ENCODE peak calls at places on chromosomes 13 and 19, in seven cellular contexts. S, I, V, E, Q, G and Z are unnamed samples. For H3K4me1, the result is how much of the 10 kb centered on the place peaks cover.

GRCh38 chr13:46152627-46153328 is 29.2 kb downstream of the LCP1 start:
- DNase-seq in S (no peak), I (no peak), V (no peak), E (no peak), Q (no peak), G (no peak), Z (no peak)

GRCh38 chr13:45295536-45295935 is 45.4 kb downstream of the TPT1 start:
- DNase-seq in S (no peak), I (no peak), V (no peak), E (no peak), Q (no peak), G (no peak), Z (no peak)

GRCh38 chr19:10230904-10231623 is at the start of gene S1PR2:
- DNase-seq in S (no peak), I (peak), V (peak), E (peak), Q (peak), G (peak), Z (peak)

GRCh38 chr19:16076154-16076957 is at the start of gene TPM4:
- DNase-seq in S (no peak), I (peak), V (peak), E (peak), Q (peak), G (peak), Z (peak)

GRCh38 chr13:70170689-70171088 is 62.4 kb upstream of the KLHL1 start:
- DNase-seq in S (no peak), I (no peak), V (no peak), E (no peak), Q (no peak), G (no peak), Z (no peak)

GRCh38 chr13:47117268-47117667 is 220.4 kb upstream of the HTR2A start:
- DNase-seq in S (no peak), I (no peak), V (no peak), E (no peak), Q (no peak), G (no peak), Z (no peak)

GRCh38 chr19:41577144-41577830 is 1.3 kb downstream of the CEACAM21 start:
- DNase-seq in S (no peak), I (no peak), V (no peak), E (no peak), Q (no peak), G (no peak), Z (no peak)

GRCh38 chr13:30972888-30973377 is 40.5 kb downstream of the TEX26 start:
- DNase-seq in S (no peak), I (no peak), V (no peak), E (no peak), Q (no peak), G (no peak), Z (no peak)

GRCh38 chr19:17302391-17303166 is 646 bp downstream of the ABHD8 start:
- DNase-seq in S (no peak), I (no peak), V (no peak), E (no peak), Q (no peak), G (no peak), Z (peak)

GRCh38 chr19:8397746-8398721 is 7.9 kb downstream of the RAB11B start:
- DNase-seq in S (no peak), I (no peak), V (no peak), E (no peak), Q (no peak), G (no peak), Z (peak)

GRCh38 chr19:41792513-41793413 is 3.6 kb upstream of the CEACAM3 start:
- DNase-seq in S (no peak), I (peak), V (peak), E (peak), Q (peak), G (no peak), Z (peak)

GRCh38 chr13:60933638-60934037 is 482.0 kb downstream of the PCDH20 start:
- DNase-seq in S (no peak), I (peak), V (no peak), E (no peak), Q (no peak), G (no peak), Z (no peak)

GRCh38 chr19:41219924-41220567 is 1.0 kb downstream of the AXL start:
- DNase-seq in S (no peak), I (no peak), V (peak), E (no peak), Q (peak), G (peak), Z (peak)

GRCh38 chr13:20911037-20911436 is 8.5 kb upstream of the XPO4 start:
- DNase-seq in S (no peak), I (no peak), V (no peak), E (no peak), Q (no peak), G (no peak), Z (no peak)

GRCh38 chr13:112814905-112815585 is 125.2 kb downstream of the ATP11A start:
- DNase-seq in S (no peak), I (no peak), V (peak), E (peak), Q (no peak), G (no peak), Z (no peak)

GRCh38 chr13:90362718-90363117 is 984.8 kb upstream of the MIR17HG start:
- DNase-seq in S (no peak), I (no peak), V (no peak), E (no peak), Q (peak), G (no peak), Z (no peak)

GRCh38 chr19:55158848-55159793 is 1.6 kb upstream of the TNNI3 start:
- DNase-seq in S (no peak), I (peak), V (no peak), E (no peak), Q (peak), G (no peak), Z (peak)

GRCh38 chr13:48749144-48749543 is 95.4 kb downstream of the CYSLTR2 start:
- DNase-seq in S (no peak), I (no peak), V (no peak), E (no peak), Q (no peak), G (no peak), Z (no peak)

GRCh38 chr13:30647420-30647819 is 29.7 kb downstream of the USPL1 start:
- DNase-seq in S (no peak), I (no peak), V (no peak), E (no peak), Q (no peak), G (no peak), Z (no peak)

GRCh38 chr13:98285852-98286594 is 109.0 kb upstream of the RNF113B start:
- DNase-seq in S (no peak), I (peak), V (peak), E (no peak), Q (no peak), G (no peak), Z (no peak)

GRCh38 chr13:40221460-40222201 is 444.8 kb downstream of the FOXO1 start:
- DNase-seq in S (no peak), I (peak), V (no peak), E (no peak), Q (no peak), G (no peak), Z (no peak)

GRCh38 chr19:17873661-17874422 is 2.1 kb downstream of the SLC5A5 start:
- DNase-seq in S (no peak), I (peak), V (peak), E (peak), Q (peak), G (no peak), Z (no peak)

GRCh38 chr13:113951246-113951999 is 22.5 kb downstream of the C13orf46 start:
- DNase-seq in S (no peak), I (peak), V (peak), E (peak), Q (peak), G (peak), Z (peak)

GRCh38 chr13:97116754-97117153 is 105.4 kb upstream of the MBNL2 start:
- DNase-seq in S (no peak), I (no peak), V (peak), E (no peak), Q (no peak), G (no peak), Z (no peak)

GRCh38 chr19:30783212-30783611 is 411.0 kb downstream of the ZNF536 start:
- DNase-seq in S (no peak), I (no peak), V (no peak), E (no peak), Q (no peak), G (no peak), Z (no peak)

GRCh38 chr19:48636859-48637448 is at the start of gene DBP:
- DNase-seq in S (no peak), I (no peak), V (peak), E (peak), Q (peak), G (peak), Z (no peak)

GRCh38 chr19:5042556-5042955 is 73.6 kb downstream of the KDM4B start:
- DNase-seq in S (no peak), I (no peak), V (no peak), E (no peak), Q (peak), G (no peak), Z (no peak)

GRCh38 chr19:3061214-3062161 is 807 bp downstream of the TLE5 start:
- DNase-seq in S (no peak), I (no peak), V (no peak), E (peak), Q (no peak), G (peak), Z (peak)

GRCh38 chr13:76335463-76335862 is 550.7 kb downstream of the KCTD12 start:
- DNase-seq in S (no peak), I (no peak), V (no peak), E (no peak), Q (no peak), G (no peak), Z (no peak)

GRCh38 chr13:48819889-48820288 is 155.8 kb upstream of the FNDC3A start:
- DNase-seq in S (no peak), I (no peak), V (no peak), E (no peak), Q (no peak), G (no peak), Z (no peak)

GRCh38 chr13:49580980-49581680 is 4.2 kb downstream of the RCBTB1 start:
- DNase-seq in S (no peak), I (no peak), V (no peak), E (no peak), Q (no peak), G (no peak), Z (no peak)

GRCh38 chr13:41696163-41697003 is 239.0 kb downstream of the RGCC start:
- DNase-seq in S (peak), I (peak), V (no peak), E (no peak), Q (peak), G (no peak), Z (no peak)

GRCh38 chr19:43425567-43426392 is 11.1 kb downstream of the TEX101 start:
- DNase-seq in S (no peak), I (peak), V (no peak), E (peak), Q (peak), G (no peak), Z (no peak)

GRCh38 chr13:83057119-83057518 is 825.2 kb downstream of the SLITRK1 start:
- DNase-seq in S (no peak), I (no peak), V (no peak), E (no peak), Q (no peak), G (no peak), Z (no peak)

GRCh38 chr19:45446295-45446694 is 21.5 kb upstream of the FOSB start:
- DNase-seq in S (no peak), I (no peak), V (no peak), E (no peak), Q (peak), G (no peak), Z (no peak)

DNA sequence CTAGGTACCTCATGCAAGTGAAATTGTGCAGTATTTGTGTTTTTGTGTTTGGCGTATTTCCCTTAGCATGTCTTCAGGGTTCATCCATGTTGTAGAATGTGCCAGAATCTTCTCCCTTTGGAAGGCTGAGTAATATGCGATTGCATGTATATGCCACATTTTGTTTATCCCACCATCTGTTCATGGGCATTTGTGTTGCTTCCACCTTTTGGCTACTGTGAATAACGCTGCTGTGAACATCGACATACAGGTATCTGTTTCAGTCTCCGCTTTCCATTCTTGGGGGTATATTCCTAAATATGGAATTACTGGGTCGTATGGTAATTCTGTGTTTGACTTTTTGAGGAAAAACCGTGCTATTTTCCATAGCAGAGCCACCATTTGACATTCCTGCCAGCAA is 190.1 kb downstream of the ATP8A2 start:
- DNase-seq in S (no peak), I (no peak), V (no peak), E (no peak), Q (no peak), G (no peak), Z (no peak)
- H3K4me3 ChIP-seq in S (no peak), I (no peak), V (no peak), E (no peak), Q (no peak), G (no peak), Z (no peak)

GRCh38 chr19:37987356-37988332 is 80.6 kb downstream of the SIPA1L3 start:
- DNase-seq in S (no peak), I (no peak), V (no peak), E (no peak), Q (peak), G (no peak), Z (no peak)
- H3K4me1 ChIP-seq in S (under half), I (under half), V (under half), E (under half), Q (under half), G (under half), Z (under half)

GRCh38 chr19:802888-803561 is 5.8 kb downstream of the PTBP1 start:
- DNase-seq in S (no peak), I (peak), V (no peak), E (no peak), Q (no peak), G (no peak), Z (peak)
- H3K4me3 ChIP-seq in S (no peak), I (peak), V (peak), E (no peak), Q (no peak), G (no peak), Z (peak)

GRCh38 chr19:934197-934840 is 8.5 kb downstream of the ARID3A start:
- DNase-seq in S (no peak), I (no peak), V (no peak), E (no peak), Q (no peak), G (no peak), Z (no peak)
- H3K4me1 ChIP-seq in S (under half), I (under half), V (under half), E (under half), Q (under half), G (under half), Z (under half)

GRCh38 chr19:14496849-14497346 is 971 bp upstream of the GIPC1 start:
- DNase-seq in S (no peak), I (no peak), V (no peak), E (no peak), Q (no peak), G (no peak), Z (no peak)

GRCh38 chr19:14496029-14496848 is at the start of gene GIPC1:
- DNase-seq in S (peak), I (peak), V (peak), E (peak), Q (peak), G (peak), Z (peak)

GRCh38 chr19:14495678-14496028 is 274 bp downstream of the GIPC1 start:
- DNase-seq in S (no peak), I (no peak), V (no peak), E (no peak), Q (no peak), G (no peak), Z (no peak)

GRCh38 chr19:14494910-14495677 is 833 bp downstream of the GIPC1 start:
- DNase-seq in S (no peak), I (no peak), V (no peak), E (no peak), Q (no peak), G (no peak), Z (no peak)

GRCh38 chr19:14497347-14497921 is 1.5 kb upstream of the GIPC1 start:
- DNase-seq in S (no peak), I (no peak), V (no peak), E (peak), Q (peak), G (no peak), Z (peak)
- H3K4me3 ChIP-seq in S (no peak), I (no peak), V (no peak), E (no peak), Q (no peak), G (no peak), Z (no peak)

GRCh38 chr19:1206063-1206732 is 620 bp downstream of the STK11 start:
- DNase-seq in S (no peak), I (no peak), V (no peak), E (no peak), Q (no peak), G (no peak), Z (no peak)

GRCh38 chr19:1210227-1210538 is 4.6 kb downstream of the STK11 start:
- DNase-seq in S (no peak), I (no peak), V (no peak), E (no peak), Q (no peak), G (no peak), Z (no peak)

GRCh38 chr19:1199531-1199930 is 6.0 kb upstream of the STK11 start:
- DNase-seq in S (no peak), I (no peak), V (no peak), E (no peak), Q (no peak), G (no peak), Z (no peak)

GRCh38 chr19:1206733-1207301 is 1.2 kb downstream of the STK11 start:
- DNase-seq in S (no peak), I (no peak), V (no peak), E (no peak), Q (peak), G (no peak), Z (no peak)

GRCh38 chr19:1205114-1206062 is at the start of gene STK11:
- DNase-seq in S (no peak), I (peak), V (peak), E (peak), Q (peak), G (peak), Z (peak)
- H3K4me1 ChIP-seq in S (under half), I (under half), V (under half), E (half or more), Q (under half), G (under half), Z (under half)

DNA sequence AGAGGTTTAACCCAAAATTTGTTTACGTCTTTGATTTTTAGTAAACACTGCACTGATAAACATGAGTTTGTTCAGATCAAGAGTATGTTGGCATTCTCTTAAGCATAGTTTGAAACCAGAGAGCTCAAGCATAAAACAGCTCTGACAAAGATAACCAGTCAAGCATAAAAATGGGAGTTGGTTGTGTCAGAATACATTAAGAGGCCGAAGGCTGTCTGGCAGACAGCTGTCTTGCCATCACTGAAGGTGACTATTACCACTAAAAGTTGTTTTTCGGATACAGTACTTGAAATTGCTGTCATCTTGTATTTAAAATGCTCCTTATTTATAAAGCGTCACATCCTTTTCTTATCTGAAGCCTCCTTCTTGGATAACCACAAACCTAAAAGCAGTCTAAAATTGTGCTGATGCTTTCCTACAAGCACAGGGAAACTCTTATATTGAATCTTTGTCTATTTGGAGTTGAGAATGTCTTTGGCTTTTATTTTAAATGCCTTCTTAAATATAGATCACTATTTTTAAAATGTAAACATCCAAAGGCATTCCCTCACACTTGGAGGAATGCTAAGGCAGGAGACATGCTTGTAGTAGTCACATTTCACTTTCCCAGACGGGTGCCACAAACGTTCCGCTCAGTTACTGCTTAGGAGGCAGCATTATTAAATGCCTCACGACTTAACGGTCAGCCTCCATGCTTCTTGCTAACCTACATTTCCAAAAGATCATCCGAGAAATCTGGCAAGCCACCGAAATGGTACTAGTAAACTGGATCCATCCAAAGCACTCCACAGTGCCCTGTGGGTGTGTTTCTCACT is 1.6 kb downstream of the SMAD9 start:
- DNase-seq in S (no peak), I (peak), V (no peak), E (no peak), Q (no peak), G (no peak), Z (no peak)
- H3K4me3 ChIP-seq in S (peak), I (peak), V (peak), E (peak), Q (peak), G (peak), Z (peak)

GRCh38 chr19:14112051-14112808 is 5.3 kb downstream of the PRKACA start:
- DNase-seq in S (no peak), I (no peak), V (no peak), E (no peak), Q (no peak), G (no peak), Z (peak)
- H3K4me1 ChIP-seq in S (under half), I (under half), V (under half), E (half or more), Q (under half), G (half or more), Z (half or more)

DNA sequence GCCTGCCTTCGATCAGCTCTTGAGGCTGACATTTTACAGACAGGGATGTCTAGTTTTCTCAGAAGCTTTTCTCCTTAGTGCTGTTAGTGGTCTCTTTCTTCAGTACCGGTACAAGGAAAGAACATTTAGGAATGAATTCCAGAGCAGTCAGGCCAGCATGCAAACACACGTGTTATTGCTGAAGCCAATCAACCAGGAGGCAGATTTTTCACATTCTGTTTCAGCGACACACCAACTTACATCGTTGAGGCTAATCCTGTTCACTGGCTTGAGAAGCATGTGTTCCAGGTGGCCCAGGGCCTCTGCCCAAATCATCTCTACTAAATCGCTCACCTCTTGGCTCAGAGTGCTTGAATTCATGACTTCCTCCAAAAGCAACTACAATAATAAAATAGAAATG is 19.2 kb downstream of the PARP4 start:
- DNase-seq in S (no peak), I (no peak), V (no peak), E (no peak), Q (no peak), G (no peak), Z (no peak)
- H3K4me3 ChIP-seq in S (no peak), I (no peak), V (no peak), E (no peak), Q (no peak), G (no peak), Z (no peak)

GRCh38 chr13:33072282-33072681 is 56.1 kb downstream of the KL start:
- DNase-seq in S (no peak), I (no peak), V (no peak), E (no peak), Q (no peak), G (no peak), Z (no peak)
- H3K4me1 ChIP-seq in S (under half), I (under half), V (under half), E (under half), Q (under half), G (under half), Z (under half)